ENCODE peak calls at places on chromosomes 13 and 19, in five cellular contexts. B is HepG2, Q is transverse colon, Z is ovary, U is H54. X is an unnamed sample.

GRCh38 chr13:92354583-92354982 is 872.0 kb upstream of the GPC6 start:
- DNase-seq in U (no peak), B (no peak), Z (no peak), Q (no peak), X (no peak)

GRCh38 chr13:114017028-114017630 is 43.3 kb upstream of the C13orf46 start:
- DNase-seq in B (no peak), Z (no peak), U (no peak), Q (no peak), X (no peak)

GRCh38 chr13:36275190-36276002 is 22.2 kb downstream of the CCDC169 start:
- DNase-seq in Q (no peak), Z (peak), B (peak), U (no peak), X (no peak)

GRCh38 chr19:29945433-29945832 is 3.4 kb downstream of the URI1 start:
- DNase-seq in Q (no peak), U (no peak), Z (no peak), B (no peak), X (no peak)

GRCh38 chr19:679418-680286 is 3.5 kb downstream of the FSTL3 start:
- DNase-seq in Q (peak), Z (peak), U (peak), B (no peak), X (peak)

GRCh38 chr19:46745521-46746280 is at the start of gene FKRP:
- DNase-seq in Z (peak), U (no peak), B (no peak), Q (no peak), X (peak)

GRCh38 chr13:21176982-21177284 is 475 bp downstream of the MRPL57 start:
- DNase-seq in B (no peak), Z (no peak), U (no peak), Q (no peak), X (no peak)

GRCh38 chr13:46172531-46172991 is 9.4 kb downstream of the LCP1 start:
- DNase-seq in U (no peak), B (no peak), Q (peak), Z (no peak), X (peak)

GRCh38 chr13:85366759-85367417 is 432.3 kb downstream of the SLITRK6 start:
- DNase-seq in Z (no peak), Q (no peak), B (no peak), U (no peak), X (no peak)

GRCh38 chr13:88086577-88086976 is 415.4 kb downstream of the SLITRK5 start:
- DNase-seq in Z (no peak), Q (no peak), U (no peak), B (no peak), X (no peak)
- TF ChIP-seq POLR2A in Z (no peak), Q (no peak), U (no peak), B (no peak), X (no peak)

GRCh38 chr19:14407889-14408640 is 11.1 kb downstream of the DDX39A start:
- DNase-seq in Q (peak), U (no peak), B (peak), Z (no peak), X (no peak)
- TF ChIP-seq POLR2A in Q (peak), U (no peak), B (peak), Z (no peak), X (no peak)

GRCh38 chr19:10836478-10837325 is 690 bp upstream of the TMED1 start:
- DNase-seq in U (no peak), Z (peak), Q (peak), B (no peak), X (peak)

GRCh38 chr19:10835089-10835753 is 791 bp downstream of the TMED1 start:
- DNase-seq in B (no peak), Z (peak), Q (no peak), U (no peak), X (peak)

GRCh38 chr19:10832659-10833296 is 3.2 kb downstream of the TMED1 start:
- DNase-seq in Z (no peak), U (no peak), Q (no peak), B (no peak), X (peak)

GRCh38 chr19:10838377-10838776 is 2.4 kb upstream of the TMED1 start:
- DNase-seq in Q (no peak), B (no peak), U (no peak), Z (no peak), X (no peak)

GRCh38 chr19:10835754-10836477 is at the start of gene TMED1:
- DNase-seq in B (peak), Q (peak), Z (peak), U (peak), X (peak)
- TF ChIP-seq POLR2A in B (peak), Q (peak), Z (peak), U (peak), X (peak)

GRCh38 chr19:49409441-49410029 is 13.7 kb downstream of the PTH2 start:
- DNase-seq in Q (no peak), U (no peak), Z (no peak), B (no peak), X (no peak)
- TF ChIP-seq POLR2A in Q (no peak), U (no peak), Z (no peak), B (no peak), X (no peak)

GRCh38 chr19:13154241-13154778 is 4.1 kb downstream of the IER2 start:
- DNase-seq in B (peak), Z (peak), U (no peak), Q (peak), X (peak)

GRCh38 chr19:13154911-13155471 is 4.8 kb downstream of the IER2 start:
- DNase-seq in Q (peak), B (peak), Z (peak), U (peak), X (peak)

GRCh38 chr19:13153627-13154240 is 3.5 kb downstream of the IER2 start:
- DNase-seq in Q (peak), U (no peak), B (no peak), Z (peak), X (peak)

GRCh38 chr19:13156968-13157882 is 7.0 kb downstream of the IER2 start:
- DNase-seq in B (no peak), U (no peak), Z (no peak), Q (peak), X (no peak)

DNA sequence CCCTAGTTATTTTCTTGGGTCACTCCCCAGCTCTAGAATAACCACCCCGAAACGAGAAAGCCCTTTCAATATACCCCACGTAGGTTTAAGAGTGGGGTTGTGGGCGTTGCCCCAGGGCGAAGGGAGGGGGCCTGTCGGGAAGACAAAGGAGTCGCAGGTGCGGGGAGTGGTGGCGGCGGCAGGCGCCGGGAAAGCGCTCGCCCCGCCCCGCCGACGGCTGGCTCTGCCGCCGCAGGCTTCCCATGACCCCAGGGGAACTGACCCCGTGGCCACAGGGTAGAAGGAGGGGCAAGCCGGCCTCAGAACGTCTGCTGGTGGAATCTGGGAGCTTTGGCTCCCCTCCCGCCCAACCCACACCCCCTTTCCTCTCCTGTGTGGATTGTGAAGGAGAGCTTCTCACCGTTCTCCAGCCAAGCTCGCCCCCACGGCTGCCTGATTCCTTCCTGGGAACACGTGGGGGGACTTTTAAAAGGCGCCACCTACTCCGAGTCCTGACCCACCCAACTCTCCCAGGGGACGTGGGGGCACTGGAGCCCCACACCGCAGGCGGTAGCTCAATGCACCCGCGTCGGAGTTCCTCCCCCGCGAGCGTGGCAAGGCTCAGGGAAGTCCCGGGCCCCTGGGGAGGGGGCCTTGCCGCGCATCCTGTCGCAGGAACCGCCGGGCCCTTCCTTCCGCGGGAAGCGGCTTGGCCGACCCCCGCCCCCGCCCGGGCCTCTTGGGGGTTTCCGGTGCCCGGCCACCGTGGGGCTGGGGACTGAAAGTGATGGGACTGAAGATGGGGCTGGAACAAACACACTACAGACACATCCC is 5.5 kb downstream of the IER2 start:
- DNase-seq in Z (peak), Q (peak), U (peak), B (peak), X (peak)
- TF ChIP-seq POLR2A in Z (no peak), Q (peak), U (peak), B (no peak), X (no peak)

GRCh38 chr19:6587093-6587820 is 3.7 kb downstream of the CD70 start:
- DNase-seq in Q (no peak), U (no peak), B (no peak), Z (no peak), X (no peak)
- TF ChIP-seq POLR2A in Q (no peak), U (no peak), B (no peak), Z (no peak), X (no peak)